ENCODE peak calls at places on chromosomes 5 and 9, in five cellular contexts. G is NCI-H1417, P is cerebellum, E is breast epithelium, O is aorta. L is an unnamed sample.

GRCh38 chr9:95082401-95083084 is 235.0 kb downstream of the FANCC start:
- DNase-seq in G (no peak), P (peak), E (peak), O (no peak), L (no peak)

GRCh38 chr5:78287833-78288232 is 6.7 kb downstream of the AP3B1 start:
- DNase-seq in G (no peak), P (no peak), E (no peak), O (no peak), L (no peak)

GRCh38 chr5:133818031-133818431 is 150.4 kb downstream of the C5orf15 start:
- DNase-seq in G (no peak), P (no peak), E (no peak), O (peak), L (no peak)

GRCh38 chr9:116959775-116960174 is 272.7 kb downstream of the TRIM32 start:
- DNase-seq in G (peak), P (peak), E (no peak), O (peak), L (no peak)

GRCh38 chr9:105126233-105126632 is 118.2 kb upstream of the SLC44A1 start:
- DNase-seq in G (no peak), P (no peak), E (no peak), O (no peak), L (no peak)

GRCh38 chr5:111301264-111301663 is 77.1 kb downstream of the CAMK4 start:
- DNase-seq in G (no peak), P (no peak), E (no peak), O (no peak), L (no peak)

GRCh38 chr5:173789031-173789920 is 98.9 kb upstream of the CPEB4 start:
- DNase-seq in G (no peak), P (no peak), E (no peak), O (no peak), L (no peak)

GRCh38 chr5:168656633-168657032 is 77.5 kb upstream of the PANK3 start:
- DNase-seq in G (no peak), P (no peak), E (no peak), O (no peak), L (no peak)

GRCh38 chr9:27151693-27152397 is 42.8 kb downstream of the TEK start:
- DNase-seq in G (no peak), P (no peak), E (no peak), O (no peak), L (no peak)

GRCh38 chr5:61313960-61314681 is 17.9 kb upstream of the ZSWIM6 start:
- DNase-seq in G (no peak), P (no peak), E (no peak), O (peak), L (no peak)

GRCh38 chr5:128276537-128277216 is 193.1 kb downstream of the SLC12A2 start:
- DNase-seq in G (no peak), P (no peak), E (no peak), O (no peak), L (no peak)

GRCh38 chr9:77673912-77674791 is 26.0 kb upstream of the GNA14 start:
- DNase-seq in G (peak), P (no peak), E (no peak), O (no peak), L (no peak)

GRCh38 chr9:125915606-125916005 is 168.4 kb downstream of the PBX3 start:
- DNase-seq in G (no peak), P (no peak), E (no peak), O (no peak), L (no peak)

L was measured in NCI-H345.